ENCODE peak calls at places on chromosome 4, in eight cellular contexts. S is A549, E is cardiac muscle cell, G is GM23338, C is OCI-LY7, V is heart right ventricle, D is stomach, F is transverse colon. Q is an unnamed sample.

GRCh38 chr4:82515705-82516104 is 46.1 kb downstream of the TMEM150C start:
- DNase-seq in G (no peak), F (no peak), S (no peak), E (peak), V (no peak), D (peak), C (no peak), Q (peak)

GRCh38 chr4:61201562-61202099 is 1.5 kb downstream of the ADGRL3 start:
- DNase-seq in C (no peak), F (no peak), G (peak), V (no peak), S (no peak), E (peak), D (no peak), Q (peak)

GRCh38 chr4:8921465-8921864 is 49.8 kb upstream of the HMX1 start:
- DNase-seq in G (no peak), C (no peak), D (no peak), F (no peak), V (no peak), S (no peak), E (no peak), Q (no peak)

GRCh38 chr4:165715989-165716388 is 157.0 kb upstream of the TLL1 start:
- DNase-seq in V (no peak), S (no peak), E (no peak), C (no peak), D (no peak), F (no peak), G (no peak), Q (no peak)

GRCh38 chr4:55920571-55920970 is 28.2 kb upstream of the CEP135 start:
- DNase-seq in S (peak), F (no peak), C (no peak), D (no peak), G (no peak), V (no peak), E (no peak), Q (no peak)

GRCh38 chr4:72500214-72500613 is 68.8 kb downstream of the ADAMTS3 start:
- DNase-seq in C (no peak), F (no peak), S (no peak), E (no peak), G (no peak), V (no peak), D (no peak), Q (no peak)

GRCh38 chr4:8910100-8910821 is 38.6 kb upstream of the HMX1 start:
- DNase-seq in V (no peak), D (peak), C (no peak), E (no peak), S (no peak), F (peak), G (no peak), Q (peak)

GRCh38 chr4:148654131-148654530 is 211.9 kb upstream of the NR3C2 start:
- DNase-seq in G (no peak), E (no peak), V (no peak), D (no peak), S (no peak), C (no peak), F (no peak), Q (no peak)

GRCh38 chr4:122412547-122412946 is 33.7 kb downstream of the ADAD1 start:
- DNase-seq in F (no peak), G (no peak), E (no peak), D (no peak), V (no peak), S (peak), C (no peak), Q (no peak)

GRCh38 chr4:4507923-4508322 is 33.9 kb downstream of the STX18 start:
- DNase-seq in S (no peak), F (no peak), D (no peak), C (peak), V (no peak), G (peak), E (no peak), Q (no peak)

GRCh38 chr4:151484396-151485102 is 75.6 kb downstream of the FHIP1A start:
- DNase-seq in V (no peak), C (no peak), F (no peak), D (no peak), G (peak), E (peak), S (peak), Q (no peak)

GRCh38 chr4:83153312-83153915 is 38.9 kb upstream of the PLAC8 start:
- DNase-seq in G (no peak), D (no peak), S (no peak), C (no peak), E (no peak), F (no peak), V (no peak), Q (no peak)

GRCh38 chr4:102778720-102779119 is 18.0 kb upstream of the MANBA start:
- DNase-seq in D (peak), V (no peak), S (no peak), C (no peak), F (peak), E (peak), G (no peak), Q (no peak)

GRCh38 chr4:1975880-1976279 is 32.9 kb downstream of the NELFA start:
- DNase-seq in G (no peak), S (no peak), D (no peak), V (no peak), F (no peak), C (no peak), E (no peak), Q (no peak)

GRCh38 chr4:8664976-8665375 is 72.4 kb downstream of the CPZ start:
- DNase-seq in G (no peak), S (no peak), E (no peak), F (no peak), C (no peak), V (no peak), D (no peak), Q (no peak)

GRCh38 chr4:1870328-1870577 is 940 bp upstream of the NSD2 start:
- DNase-seq in S (peak), F (peak), D (peak), G (peak), V (peak), C (peak), E (peak), Q (peak)

GRCh38 chr4:141702472-141703182 is 66.2 kb downstream of the IL15 start:
- DNase-seq in F (no peak), V (peak), E (peak), G (peak), C (no peak), S (no peak), D (no peak), Q (no peak)

GRCh38 chr4:22385615-22386014 is 130.3 kb downstream of the ADGRA3 start:
- DNase-seq in F (no peak), V (no peak), C (no peak), D (no peak), E (no peak), G (no peak), S (peak), Q (no peak)

GRCh38 chr4:167897116-167897515 is 195.2 kb upstream of the ANXA10 start:
- DNase-seq in E (peak), F (no peak), G (peak), S (peak), C (no peak), V (no peak), D (no peak), Q (no peak)

GRCh38 chr4:104591505-104591904 is 96.8 kb upstream of the CXXC4 start:
- DNase-seq in F (peak), C (no peak), S (no peak), G (peak), D (no peak), E (peak), V (peak), Q (no peak)

GRCh38 chr4:109067509-109068205 is 234.8 kb downstream of the COL25A1 start:
- DNase-seq in C (no peak), E (no peak), D (no peak), F (no peak), S (no peak), G (no peak), V (peak), Q (no peak)

GRCh38 chr4:141275834-141276233 is 55.1 kb downstream of the ZNF330 start:
- DNase-seq in D (no peak), V (no peak), C (no peak), E (no peak), F (no peak), S (no peak), G (no peak), Q (no peak)

GRCh38 chr4:175787948-175788347 is 24.1 kb downstream of the GPM6A start:
- DNase-seq in S (no peak), V (no peak), D (no peak), C (no peak), E (no peak), G (no peak), F (no peak), Q (no peak)

GRCh38 chr4:153209410-153209809 is 5.2 kb downstream of the TRIM2 start:
- DNase-seq in V (no peak), D (peak), E (no peak), C (no peak), F (no peak), S (no peak), G (peak), Q (no peak)

DNA sequence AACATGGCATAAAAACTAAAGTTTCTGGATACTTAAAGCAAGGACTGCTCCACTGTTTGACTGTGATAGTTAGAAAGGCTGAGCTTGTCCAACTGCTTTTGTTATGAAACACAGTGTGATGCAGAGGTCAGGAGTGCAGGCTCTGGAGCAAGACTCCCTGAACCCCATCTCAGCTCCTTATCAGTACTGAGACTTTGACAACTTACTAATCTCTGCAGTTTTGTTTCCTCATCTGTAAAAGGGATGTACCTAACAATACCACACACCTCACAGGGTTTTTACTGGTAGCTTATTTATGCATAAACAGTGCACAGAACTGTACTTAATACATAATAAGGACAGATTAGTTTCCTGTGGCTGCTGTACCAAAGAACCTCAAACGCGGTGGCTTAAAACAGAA is 804.3 kb downstream of the FSTL5 start:
- DNase-seq in V (no peak), D (no peak), C (no peak), G (no peak), E (no peak), F (no peak), S (peak), Q (no peak)
- H3K4me3 ChIP-seq in V (no peak), D (no peak), C (no peak), G (no peak), E (no peak), F (no peak), S (no peak), Q (no peak)

DNA sequence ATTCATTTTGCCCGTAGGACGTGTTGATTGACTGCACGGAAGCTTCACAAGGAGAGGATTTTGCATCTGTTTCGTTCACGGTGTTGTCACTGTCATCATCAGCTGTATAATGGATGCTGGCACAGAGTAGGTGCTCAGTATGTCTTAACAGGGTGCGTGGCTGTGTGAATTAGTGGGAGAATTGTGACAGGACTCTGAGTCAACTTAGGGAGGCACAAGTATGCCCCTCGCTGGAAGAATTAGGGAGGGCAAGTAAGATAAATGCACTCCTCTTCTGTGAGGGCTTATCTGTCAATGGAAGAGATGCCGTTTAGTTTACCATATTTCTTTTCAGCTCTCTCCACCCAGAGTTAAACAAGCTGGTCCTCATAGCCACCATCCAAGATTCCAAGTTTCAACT is 107.2 kb downstream of the TRIML1 start:
- DNase-seq in G (peak), D (no peak), C (no peak), V (no peak), F (no peak), S (peak), E (no peak), Q (no peak)
- TF ChIP-seq CTCF in G (peak), D (no peak), C (no peak), V (no peak), F (no peak), S (no peak), E (no peak), Q (no peak)

DNA sequence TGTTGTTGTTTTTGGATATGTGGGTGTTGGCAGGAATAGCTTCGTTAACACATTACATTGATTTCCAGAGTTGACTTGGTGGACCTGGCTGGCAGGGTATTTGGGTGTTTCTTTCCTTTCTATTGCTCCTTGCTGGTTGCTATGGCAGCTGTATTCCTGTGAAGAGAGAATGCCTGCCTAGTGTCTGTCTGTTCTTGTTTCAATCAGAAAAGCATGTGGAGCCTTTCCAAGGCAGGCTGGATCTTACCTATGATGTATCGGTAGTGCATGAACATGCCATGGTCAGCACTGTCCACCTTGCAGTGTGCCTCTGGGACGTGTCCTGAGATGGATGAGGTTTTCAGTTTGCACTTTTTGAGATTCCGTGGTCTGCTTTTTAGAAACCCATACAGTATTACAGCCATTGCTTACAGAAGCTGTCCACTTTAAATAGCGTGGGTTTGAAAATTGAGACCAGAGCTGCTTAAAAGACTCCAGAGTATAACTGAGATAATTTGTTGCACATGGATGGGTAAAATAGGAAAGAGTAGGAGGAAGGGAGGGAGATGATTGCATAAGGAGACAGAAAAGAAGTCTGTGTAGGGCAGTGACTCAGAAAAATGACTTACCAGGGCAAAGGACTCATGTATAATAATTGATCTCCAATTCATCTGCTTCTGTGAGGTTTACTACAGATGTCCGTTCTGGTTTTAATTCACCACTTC is 20.0 kb upstream of the AADAT start:
- DNase-seq in E (no peak), D (no peak), S (no peak), C (no peak), F (no peak), G (no peak), V (no peak), Q (no peak)
- H3K27ac ChIP-seq in E (no peak), D (no peak), S (no peak), C (no peak), F (no peak), G (no peak), V (no peak), Q (peak)

GRCh38 chr4:145099653-145100052 is 1.5 kb downstream of the ABCE1 start:
- DNase-seq in G (no peak), C (peak), F (no peak), D (no peak), S (no peak), V (no peak), E (no peak), Q (no peak)

GRCh38 chr4:145098675-145099037 is 545 bp downstream of the ABCE1 start:
- DNase-seq in E (peak), S (peak), F (peak), D (no peak), G (no peak), V (no peak), C (no peak), Q (peak)

GRCh38 chr4:145097821-145098674 is at the start of the genes ABCE1 and ANAPC10:
- DNase-seq in G (peak), F (peak), D (peak), V (peak), C (peak), S (peak), E (peak), Q (peak)

GRCh38 chr4:145101091-145101490 is 3.0 kb downstream of the ABCE1 start:
- DNase-seq in S (no peak), G (no peak), F (no peak), C (no peak), V (no peak), E (no peak), D (no peak), Q (no peak)

GRCh38 chr4:145097331-145097820 is 620 bp downstream of the ANAPC10 start:
- DNase-seq in S (no peak), D (no peak), V (no peak), G (no peak), C (peak), E (no peak), F (no peak), Q (no peak)
- H3K4me3 ChIP-seq in S (peak), D (peak), V (peak), G (peak), C (peak), E (peak), F (peak), Q (peak)

Q was measured in dorsolateral prefrontal cortex.